ENCODE peak calls at places on chromosomes 4 and X, in eight cellular contexts. W, G, E, V, I, L, X and S are unnamed samples.

GRCh38 chr4:76948441-76949292 is 885 bp upstream of the SEPTIN11 start:
- DNase-seq in V (peak), L (peak), E (peak), W (peak), X (peak), I (peak), G (peak), S (peak)

GRCh38 chr4:1044469-1045192 is 33.2 kb downstream of the FGFRL1 start:
- DNase-seq in X (no peak), I (no peak), V (peak), E (no peak), G (no peak), W (no peak), L (no peak), S (no peak)

GRCh38 chr4:1191621-1192020 is 19.2 kb upstream of the SPON2 start:
- DNase-seq in E (no peak), L (peak), I (no peak), W (peak), G (no peak), X (no peak), V (peak), S (no peak)

GRCh38 chr4:145132521-145133098 is 34.5 kb downstream of the ABCE1 start:
- DNase-seq in I (no peak), G (no peak), E (no peak), W (no peak), X (no peak), L (no peak), V (no peak), S (no peak)

GRCh38 chr4:985123-985830 is 1.6 kb upstream of the IDUA start:
- DNase-seq in X (peak), L (peak), W (peak), E (peak), G (no peak), I (no peak), V (peak), S (no peak)

GRCh38 chr4:156941940-156942548 is 29.6 kb downstream of the PDGFC start:
- DNase-seq in V (no peak), E (peak), I (peak), W (peak), G (no peak), X (peak), L (peak), S (peak)

GRCh38 chr4:168784786-168785461 is 225.1 kb downstream of the CBR4 start:
- DNase-seq in G (no peak), L (peak), X (no peak), I (peak), V (no peak), W (no peak), E (no peak), S (no peak)

GRCh38 chr4:169158860-169159259 is 111.9 kb downstream of the SH3RF1 start:
- DNase-seq in L (no peak), X (no peak), G (no peak), V (no peak), E (no peak), W (no peak), I (no peak), S (no peak)

GRCh38 chr4:184732126-184732525 is 1.8 kb downstream of the CENPU start:
- DNase-seq in W (no peak), X (no peak), L (no peak), V (no peak), I (no peak), G (no peak), E (no peak), S (no peak)

GRCh38 chr4:8033067-8033755 is 93.5 kb upstream of the AFAP1 start:
- DNase-seq in I (no peak), L (no peak), G (no peak), E (no peak), W (no peak), X (no peak), V (peak), S (no peak)

GRCh38 chr4:106775636-106776035 is 260.5 kb downstream of the DKK2 start:
- DNase-seq in G (no peak), W (no peak), I (no peak), V (no peak), L (no peak), X (peak), E (no peak), S (no peak)

GRCh38 chr4:15753786-15754185 is 24.3 kb upstream of the CD38 start:
- DNase-seq in W (no peak), L (no peak), E (peak), V (no peak), X (no peak), G (no peak), I (no peak), S (no peak)

GRCh38 chrX:73913580-73913979 is 350.6 kb downstream of the CHIC1 start:
- DNase-seq in G (no peak), V (no peak), X (peak), I (no peak), E (no peak), L (no peak), W (no peak), S (no peak)

GRCh38 chrX:82384401-82384800 is 1123.7 kb upstream of the POU3F4 start:
- DNase-seq in E (no peak), G (no peak), W (no peak), I (no peak), X (no peak), V (no peak), L (no peak), S (no peak)

GRCh38 chr4:186684889-186685309 is 38.8 kb downstream of the FAT1 start:
- DNase-seq in X (peak), I (no peak), L (peak), W (no peak), E (no peak), V (no peak), G (no peak), S (no peak)

GRCh38 chrX:12548746-12549145 is 242.5 kb upstream of the PRPS2 start:
- DNase-seq in E (no peak), X (no peak), W (no peak), G (no peak), L (no peak), I (peak), V (no peak), S (no peak)

GRCh38 chrX:12887141-12887540 is 19.3 kb upstream of the TLR8 start:
- DNase-seq in E (no peak), L (no peak), I (no peak), G (no peak), V (no peak), X (no peak), W (no peak), S (no peak)

GRCh38 chr4:143701365-143701764 is 890 bp upstream of the FREM3 start:
- DNase-seq in G (no peak), E (no peak), X (no peak), W (no peak), I (no peak), V (no peak), L (no peak), S (no peak)

GRCh38 chr4:53377319-53378170 is at the start of gene FIP1L1:
- DNase-seq in V (peak), E (peak), W (peak), I (peak), G (peak), X (peak), L (peak), S (peak)
- TF ChIP-seq POLR2A in V (no peak), E (peak), W (peak), I (peak), G (no peak), X (peak), L (no peak), S (peak)

GRCh38 chr4:103075435-103075893 is 1.1 kb downstream of the SLC9B2 start:
- DNase-seq in E (no peak), L (no peak), V (no peak), W (no peak), X (peak), I (peak), G (no peak), S (no peak)
- TF ChIP-seq POLR2A in E (no peak), L (no peak), V (no peak), W (no peak), X (peak), I (no peak), G (no peak), S (no peak)

DNA sequence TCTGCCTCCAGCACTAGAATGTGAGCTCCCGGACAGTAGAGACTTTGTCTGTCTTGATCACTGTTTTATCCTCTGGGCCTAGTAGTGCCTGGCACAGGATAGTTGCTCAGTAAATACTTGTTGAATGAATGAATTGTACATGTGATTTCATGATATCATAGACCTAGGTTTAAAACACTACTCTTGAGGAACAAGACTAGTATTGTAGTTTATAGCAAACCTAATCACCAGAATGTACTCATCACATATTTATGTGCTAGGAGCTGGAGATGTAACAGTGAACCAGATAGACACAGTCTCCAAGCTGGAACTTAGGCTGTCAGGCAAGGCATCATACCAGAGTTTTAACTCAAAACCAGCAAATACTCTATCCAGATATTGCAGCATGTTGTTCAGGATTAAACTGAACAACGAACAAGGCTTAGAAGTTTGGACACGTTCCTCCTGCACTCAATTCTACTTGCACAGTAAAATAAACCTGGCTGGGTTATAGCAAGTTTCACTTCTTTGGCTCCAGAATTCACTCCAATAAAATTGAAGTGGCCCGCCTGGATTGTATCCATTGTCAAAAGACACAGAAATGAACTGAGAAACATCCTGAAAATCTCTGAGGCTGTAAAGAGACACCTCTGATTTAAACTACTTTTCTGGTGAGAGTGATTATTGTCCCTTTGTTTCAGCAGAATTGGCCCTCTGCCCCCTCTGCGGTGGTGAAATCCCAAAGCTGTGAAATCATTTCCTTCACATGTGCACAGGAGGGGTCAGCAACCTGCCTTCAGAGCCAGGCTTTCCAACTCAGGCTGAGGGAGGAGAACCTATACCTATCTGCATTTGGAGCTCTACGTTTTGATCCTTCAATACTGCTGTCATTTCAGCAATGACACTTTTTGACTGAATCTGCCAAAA is 23.2 kb downstream of the GAB3 start:
- DNase-seq in L (no peak), X (no peak), E (no peak), I (no peak), V (no peak), W (peak), G (peak), S (no peak)
- TF ChIP-seq POLR2A in L (no peak), X (no peak), E (no peak), I (no peak), V (no peak), W (no peak), G (no peak), S (no peak)

DNA sequence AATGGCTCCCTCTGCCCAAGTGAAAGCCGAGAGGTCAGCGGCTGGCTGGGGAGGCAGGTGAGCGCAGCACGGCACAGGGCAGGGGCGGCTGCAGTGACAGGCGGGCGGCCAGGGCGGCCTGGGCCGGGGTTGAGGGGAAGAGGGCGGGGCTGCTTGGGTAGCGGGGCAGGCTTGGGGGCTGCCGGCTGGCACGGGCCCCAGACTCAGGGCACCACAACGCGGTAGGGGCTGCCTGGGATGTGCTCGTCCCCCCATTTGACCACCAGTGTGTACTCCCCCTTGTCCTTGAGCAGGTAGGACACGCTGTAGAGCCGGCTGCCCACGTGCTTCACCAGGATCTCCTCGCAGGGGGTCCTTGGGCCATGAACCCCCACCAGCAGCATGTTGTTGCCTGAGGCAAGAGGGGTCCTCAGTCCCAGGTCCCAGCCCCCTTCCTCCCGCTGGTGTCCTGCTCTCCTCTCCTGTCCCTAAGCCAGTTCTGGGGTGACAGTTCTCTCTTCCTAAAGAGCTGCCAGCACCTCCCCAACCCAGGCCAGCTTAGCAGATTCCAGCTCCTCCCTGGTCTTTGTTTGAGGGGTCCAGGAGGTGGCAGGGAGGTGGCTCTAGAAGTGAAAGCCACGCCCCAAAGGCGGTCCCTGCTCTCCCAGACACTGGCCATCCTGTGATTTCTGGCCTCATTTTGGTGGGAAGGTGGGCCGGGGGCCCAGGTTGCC is 25.6 kb downstream of the FLNA start:
- DNase-seq in W (no peak), L (no peak), V (peak), I (peak), G (no peak), E (no peak), X (no peak), S (no peak)
- TF ChIP-seq POLR2A in W (no peak), L (no peak), V (no peak), I (no peak), G (no peak), E (no peak), X (no peak), S (no peak)

GRCh38 chrX:10677490-10677889 is 57.1 kb upstream of the MID1 start:
- DNase-seq in G (peak), I (no peak), V (no peak), X (no peak), L (no peak), E (no peak), W (no peak), S (no peak)
- TF ChIP-seq POLR2A in G (no peak), I (no peak), V (no peak), X (no peak), L (no peak), E (no peak), W (no peak), S (no peak)

DNA sequence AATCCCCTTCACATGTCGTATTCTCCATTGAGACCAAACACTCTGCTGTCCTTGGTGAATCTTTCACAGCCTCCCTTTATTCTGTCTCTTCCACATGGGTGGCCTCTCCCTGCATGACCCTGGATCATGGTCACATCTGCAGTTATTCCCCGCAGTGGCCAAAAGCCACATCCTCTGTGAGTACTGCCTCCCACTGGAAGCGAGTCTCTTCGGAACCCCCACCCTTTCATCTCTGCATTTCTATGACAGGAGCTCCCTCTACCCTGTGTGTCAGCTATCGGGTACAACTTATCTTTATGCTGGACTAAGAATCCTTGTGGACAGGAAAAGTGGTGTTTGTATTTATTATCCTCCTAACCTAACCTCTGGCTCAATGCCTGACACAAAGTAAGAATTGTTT is 48.6 kb upstream of the SHISA3 start:
- DNase-seq in G (no peak), V (no peak), X (no peak), L (no peak), E (no peak), I (no peak), W (no peak), S (no peak)
- TF ChIP-seq POLR2A in G (no peak), V (no peak), X (no peak), L (no peak), E (no peak), I (no peak), W (no peak), S (no peak)

GRCh38 chrX:130163350-130163851 is 2.2 kb downstream of the AIFM1 start:
- DNase-seq in I (no peak), G (no peak), V (no peak), E (no peak), W (no peak), X (peak), L (no peak), S (no peak)

GRCh38 chrX:130166503-130166777 is 799 bp upstream of the AIFM1 start:
- DNase-seq in I (no peak), G (no peak), X (no peak), V (no peak), L (no peak), E (no peak), W (no peak), S (no peak)

GRCh38 chrX:130165181-130165702 is 399 bp downstream of the AIFM1 start:
- DNase-seq in E (peak), W (no peak), G (peak), L (no peak), I (no peak), X (peak), V (no peak), S (no peak)

GRCh38 chrX:130167040-130167439 is 1.4 kb upstream of the AIFM1 start:
- DNase-seq in L (no peak), W (no peak), G (no peak), V (no peak), E (no peak), I (no peak), X (no peak), S (no peak)

GRCh38 chrX:130165703-130166502 is at the start of gene AIFM1:
- DNase-seq in E (peak), V (peak), X (peak), I (peak), L (peak), W (peak), G (peak), S (peak)
- TF ChIP-seq POLR2A in E (peak), V (peak), X (peak), I (peak), L (no peak), W (peak), G (no peak), S (peak)